ENCODE peak calls at places on chromosomes 13 and 19, in five cellular contexts. One of them, this sample, is unnamed.

GRCh38 chr19:30784850-30785459 is 412.8 kb downstream of the ZNF536 start:
- DNase-seq in kidney glomerular epithelial cell: no peak
- DNase-seq in HEK293T: peak
- DNase-seq in GM23338: peak
- DNase-seq in GM12892: peak
- DNase-seq in this sample: peak

GRCh38 chr13:99572131-99572530 is 70.9 kb downstream of the TM9SF2 start:
- DNase-seq in kidney glomerular epithelial cell: peak
- DNase-seq in HEK293T: no peak
- DNase-seq in GM23338: no peak
- DNase-seq in GM12892: no peak
- DNase-seq in this sample: no peak

GRCh38 chr13:28408235-28408848 is 86.6 kb downstream of the FLT1 start:
- DNase-seq in kidney glomerular epithelial cell: no peak
- DNase-seq in HEK293T: peak
- DNase-seq in GM23338: no peak
- DNase-seq in GM12892: no peak
- DNase-seq in this sample: no peak

GRCh38 chr13:30346159-30346788 is 38.9 kb upstream of the KATNAL1 start:
- DNase-seq in kidney glomerular epithelial cell: no peak
- DNase-seq in HEK293T: no peak
- DNase-seq in GM23338: no peak
- DNase-seq in GM12892: no peak
- DNase-seq in this sample: peak

GRCh38 chr13:107210216-107211010 is 642.5 kb upstream of the ARGLU1 start:
- DNase-seq in kidney glomerular epithelial cell: no peak
- DNase-seq in HEK293T: no peak
- DNase-seq in GM23338: no peak
- DNase-seq in GM12892: no peak
- DNase-seq in this sample: no peak

GRCh38 chr19:48169585-48169973 is 565 bp downstream of the LIG1 start:
- DNase-seq in kidney glomerular epithelial cell: peak
- DNase-seq in HEK293T: peak
- DNase-seq in GM23338: peak
- DNase-seq in GM12892: peak
- DNase-seq in this sample: peak

GRCh38 chr13:31069808-31070544 is 91.7 kb downstream of the HSPH1 start:
- DNase-seq in kidney glomerular epithelial cell: no peak
- DNase-seq in HEK293T: no peak
- DNase-seq in GM23338: no peak
- DNase-seq in GM12892: no peak
- DNase-seq in this sample: no peak

GRCh38 chr13:43805681-43806128 is 18.9 kb upstream of the ENOX1 start:
- DNase-seq in kidney glomerular epithelial cell: no peak
- DNase-seq in HEK293T: no peak
- DNase-seq in GM23338: peak
- DNase-seq in GM12892: no peak
- DNase-seq in this sample: no peak

GRCh38 chr13:44238011-44238421 is 135.6 kb upstream of the SERP2 start:
- DNase-seq in kidney glomerular epithelial cell: no peak
- DNase-seq in HEK293T: no peak
- DNase-seq in GM23338: no peak
- DNase-seq in GM12892: no peak
- DNase-seq in this sample: no peak

GRCh38 chr13:109733550-109733949 is 52.8 kb downstream of the IRS2 start:
- DNase-seq in kidney glomerular epithelial cell: no peak
- DNase-seq in HEK293T: no peak
- DNase-seq in GM23338: no peak
- DNase-seq in GM12892: no peak
- DNase-seq in this sample: no peak

GRCh38 chr19:4379383-4380253 is 20.7 kb downstream of the SH3GL1 start:
- DNase-seq in kidney glomerular epithelial cell: peak
- DNase-seq in HEK293T: no peak
- DNase-seq in GM23338: no peak
- DNase-seq in GM12892: no peak
- DNase-seq in this sample: peak

GRCh38 chr13:40191186-40191980 is 475.1 kb downstream of the FOXO1 start:
- DNase-seq in kidney glomerular epithelial cell: peak
- DNase-seq in HEK293T: no peak
- DNase-seq in GM23338: no peak
- DNase-seq in GM12892: no peak
- DNase-seq in this sample: no peak

GRCh38 chr19:30340724-30341595 is 31.2 kb upstream of the ZNF536 start:
- DNase-seq in kidney glomerular epithelial cell: no peak
- DNase-seq in HEK293T: no peak
- DNase-seq in GM23338: no peak
- DNase-seq in GM12892: no peak
- DNase-seq in this sample: no peak

GRCh38 chr13:98265669-98266551 is 88.8 kb upstream of the RNF113B start:
- DNase-seq in kidney glomerular epithelial cell: peak
- DNase-seq in HEK293T: no peak
- DNase-seq in GM23338: no peak
- DNase-seq in GM12892: no peak
- DNase-seq in this sample: no peak

GRCh38 chr19:40672038-40672437 is 18.4 kb downstream of the NUMBL start:
- DNase-seq in kidney glomerular epithelial cell: no peak
- DNase-seq in HEK293T: no peak
- DNase-seq in GM23338: no peak
- DNase-seq in GM12892: no peak
- DNase-seq in this sample: no peak

GRCh38 chr13:98847780-98848179 is 95.3 kb upstream of the SLC15A1 start:
- DNase-seq in kidney glomerular epithelial cell: no peak
- DNase-seq in HEK293T: no peak
- DNase-seq in GM23338: peak
- DNase-seq in GM12892: no peak
- DNase-seq in this sample: no peak

GRCh38 chr13:27528908-27529307 is 78.5 kb upstream of the MTIF3 start:
- DNase-seq in kidney glomerular epithelial cell: no peak
- DNase-seq in HEK293T: no peak
- DNase-seq in GM23338: no peak
- DNase-seq in GM12892: no peak
- DNase-seq in this sample: no peak

GRCh38 chr13:105426454-105426853 is 1109.0 kb downstream of the EFNB2 start:
- DNase-seq in kidney glomerular epithelial cell: no peak
- DNase-seq in HEK293T: no peak
- DNase-seq in GM23338: no peak
- DNase-seq in GM12892: no peak
- DNase-seq in this sample: no peak

GRCh38 chr19:8491574-8491973 is 10.9 kb downstream of the PRAM1 start:
- DNase-seq in kidney glomerular epithelial cell: no peak
- DNase-seq in HEK293T: no peak
- DNase-seq in GM23338: peak
- DNase-seq in GM12892: no peak
- DNase-seq in this sample: no peak

GRCh38 chr19:8615813-8616596 is 5.5 kb upstream of the ADAMTS10 start:
- DNase-seq in kidney glomerular epithelial cell: no peak
- DNase-seq in HEK293T: peak
- DNase-seq in GM23338: peak
- DNase-seq in GM12892: no peak
- DNase-seq in this sample: peak

GRCh38 chr13:97012251-97013048 is 18.2 kb upstream of the OXGR1 start:
- DNase-seq in kidney glomerular epithelial cell: no peak
- DNase-seq in HEK293T: no peak
- DNase-seq in GM23338: no peak
- DNase-seq in GM12892: no peak
- DNase-seq in this sample: no peak

GRCh38 chr13:79775830-79776229 is 294.9 kb downstream of the NDFIP2 start:
- DNase-seq in kidney glomerular epithelial cell: peak
- DNase-seq in HEK293T: peak
- DNase-seq in GM23338: peak
- DNase-seq in GM12892: no peak
- DNase-seq in this sample: peak

GRCh38 chr13:98782654-98783053 is 30.2 kb upstream of the SLC15A1 start:
- DNase-seq in kidney glomerular epithelial cell: no peak
- DNase-seq in HEK293T: no peak
- DNase-seq in GM23338: no peak
- DNase-seq in GM12892: no peak
- DNase-seq in this sample: no peak

GRCh38 chr13:79987761-79988160 is 353.2 kb downstream of the SPRY2 start:
- DNase-seq in kidney glomerular epithelial cell: no peak
- DNase-seq in HEK293T: no peak
- DNase-seq in GM23338: no peak
- DNase-seq in GM12892: no peak
- DNase-seq in this sample: no peak

GRCh38 chr13:41652735-41653361 is 195.5 kb downstream of the RGCC start:
- DNase-seq in kidney glomerular epithelial cell: peak
- DNase-seq in HEK293T: no peak
- DNase-seq in GM23338: peak
- DNase-seq in GM12892: peak
- DNase-seq in this sample: peak

GRCh38 chr19:15137777-15138176 is 30.6 kb downstream of the SYDE1 start:
- DNase-seq in kidney glomerular epithelial cell: no peak
- DNase-seq in HEK293T: no peak
- DNase-seq in GM23338: no peak
- DNase-seq in GM12892: no peak
- DNase-seq in this sample: no peak

GRCh38 chr13:30870049-30870884 is 35.8 kb upstream of the MEDAG start:
- DNase-seq in kidney glomerular epithelial cell: peak
- DNase-seq in HEK293T: peak
- DNase-seq in GM23338: peak
- DNase-seq in GM12892: peak
- DNase-seq in this sample: peak

GRCh38 chr13:25871389-25872125 is 180.3 kb downstream of the SHISA2 start:
- DNase-seq in kidney glomerular epithelial cell: no peak
- DNase-seq in HEK293T: no peak
- DNase-seq in GM23338: no peak
- DNase-seq in GM12892: no peak
- DNase-seq in this sample: no peak

GRCh38 chr13:89750371-89750770 is 1597.1 kb upstream of the MIR17HG start:
- DNase-seq in kidney glomerular epithelial cell: no peak
- DNase-seq in HEK293T: no peak
- DNase-seq in GM23338: no peak
- DNase-seq in GM12892: no peak
- DNase-seq in this sample: no peak

GRCh38 chr13:32036762-32037161 is 5.2 kb downstream of the FRY start:
- DNase-seq in kidney glomerular epithelial cell: no peak
- DNase-seq in HEK293T: no peak
- DNase-seq in GM23338: no peak
- DNase-seq in GM12892: no peak
- DNase-seq in this sample: no peak

GRCh38 chr19:52935434-52935833 is 12.2 kb upstream of the ZNF888 start:
- DNase-seq in kidney glomerular epithelial cell: no peak
- DNase-seq in HEK293T: no peak
- DNase-seq in GM23338: no peak
- DNase-seq in GM12892: no peak
- DNase-seq in this sample: peak

GRCh38 chr19:38839816-38840582 is 8.4 kb upstream of the ECH1 start:
- DNase-seq in kidney glomerular epithelial cell: no peak
- DNase-seq in HEK293T: no peak
- DNase-seq in GM23338: no peak
- DNase-seq in GM12892: no peak
- DNase-seq in this sample: peak